ENCODE peak calls at places on chromosomes 5 and 9, in seven cellular contexts. Y, X, W, N, U, S and F are unnamed samples.

GRCh38 chr9:123238364-123238763 is 30.0 kb downstream of the STRBP start:
- DNase-seq in S (no peak), Y (no peak), U (no peak), X (no peak), W (no peak), N (no peak), F (no peak)

GRCh38 chr5:34524123-34524522 is 132.0 kb upstream of the RAI14 start:
- DNase-seq in Y (no peak), W (no peak), N (no peak), U (no peak), S (no peak), X (no peak), F (no peak)

GRCh38 chr5:171610686-171611085 is 174.9 kb upstream of the SMIM23 start:
- DNase-seq in W (no peak), X (no peak), Y (no peak), N (no peak), S (no peak), U (no peak), F (no peak)

GRCh38 chr9:119556129-119556875 is 187.1 kb upstream of the BRINP1 start:
- DNase-seq in U (peak), X (peak), S (peak), N (peak), W (peak), Y (peak), F (no peak)

GRCh38 chr9:122383992-122384461 is 13.2 kb downstream of the PTGS1 start:
- DNase-seq in S (peak), Y (peak), U (no peak), X (no peak), W (no peak), N (no peak), F (no peak)

GRCh38 chr9:99299214-99300102 is 77.4 kb downstream of the SEC61B start:
- DNase-seq in X (no peak), N (no peak), U (no peak), Y (no peak), S (no peak), W (no peak), F (no peak)

GRCh38 chr9:135650408-135650807 is 11.1 kb upstream of the GLT6D1 start:
- DNase-seq in X (no peak), Y (no peak), U (no peak), W (no peak), N (no peak), S (no peak), F (no peak)

GRCh38 chr9:11417782-11418181 is 805.0 kb upstream of the PTPRD start:
- DNase-seq in S (no peak), U (no peak), W (no peak), Y (no peak), X (no peak), N (peak), F (no peak)

GRCh38 chr5:52997424-52997823 is 8.3 kb downstream of the ITGA2 start:
- DNase-seq in S (no peak), Y (no peak), U (no peak), W (peak), N (no peak), X (no peak), F (no peak)

GRCh38 chr9:120473626-120474025 is 106.3 kb downstream of the CDK5RAP2 start:
- DNase-seq in Y (no peak), S (no peak), W (no peak), N (no peak), X (no peak), U (no peak), F (no peak)

GRCh38 chr5:43286623-43287022 is 26.6 kb downstream of the HMGCS1 start:
- DNase-seq in S (no peak), X (no peak), Y (no peak), W (no peak), N (no peak), U (no peak), F (no peak)

GRCh38 chr5:75040973-75041372 is 11.4 kb downstream of the GCNT4 start:
- DNase-seq in S (no peak), N (no peak), U (no peak), X (no peak), Y (no peak), W (no peak), F (no peak)

GRCh38 chr9:108443741-108444140 is 412.0 kb downstream of the ACTL7B start:
- DNase-seq in N (no peak), X (no peak), W (no peak), Y (no peak), S (no peak), U (no peak), F (no peak)

GRCh38 chr9:77418226-77418625 is 229.9 kb downstream of the GNA14 start:
- DNase-seq in S (no peak), X (no peak), Y (no peak), W (no peak), N (no peak), U (no peak), F (no peak)

GRCh38 chr9:129473523-129474244 is 147.2 kb downstream of the C9orf50 start:
- DNase-seq in W (no peak), Y (peak), X (no peak), U (no peak), S (peak), N (peak), F (no peak)

GRCh38 chr9:113164536-113165300 is 13.9 kb downstream of the SLC31A2 start:
- DNase-seq in X (no peak), U (no peak), Y (no peak), N (peak), W (no peak), S (no peak), F (no peak)

GRCh38 chr5:157343842-157344790 is 78.2 kb downstream of the CYFIP2 start:
- DNase-seq in N (peak), W (no peak), X (no peak), Y (no peak), U (no peak), S (no peak), F (no peak)

GRCh38 chr9:123089040-123089439 is 55.6 kb downstream of the GPR21 start:
- DNase-seq in W (no peak), U (no peak), Y (no peak), X (no peak), N (no peak), S (no peak), F (no peak)

GRCh38 chr5:151633892-151634291 is 42.8 kb upstream of the FAT2 start:
- DNase-seq in S (no peak), U (no peak), W (no peak), Y (no peak), N (no peak), X (no peak), F (no peak)

GRCh38 chr5:40984884-40985283 is 75.6 kb downstream of the C7 start:
- DNase-seq in N (no peak), W (no peak), X (no peak), Y (no peak), U (no peak), S (no peak), F (no peak)

GRCh38 chr9:99868845-99869244 is 37.6 kb upstream of the STX17 start:
- DNase-seq in U (no peak), X (no peak), S (no peak), N (no peak), Y (no peak), W (no peak), F (no peak)

GRCh38 chr9:33170464-33171156 is 3.5 kb upstream of the B4GALT1 start:
- DNase-seq in N (peak), X (peak), U (peak), S (no peak), Y (peak), W (no peak), F (no peak)

GRCh38 chr9:78613006-78613405 is 316.1 kb downstream of the PSAT1 start:
- DNase-seq in Y (no peak), S (no peak), N (no peak), W (no peak), U (no peak), X (no peak), F (no peak)

GRCh38 chr5:83255268-83255667 is 177.9 kb downstream of the XRCC4 start:
- DNase-seq in W (no peak), U (no peak), X (no peak), S (no peak), N (no peak), Y (no peak), F (no peak)

GRCh38 chr5:179243333-179243732 is 101.9 kb downstream of the ADAMTS2 start:
- DNase-seq in W (no peak), X (no peak), U (no peak), S (no peak), N (no peak), Y (peak), F (no peak)

GRCh38 chr9:127877566-127877998 is at the start of gene AK1:
- DNase-seq in W (peak), N (peak), X (peak), U (no peak), S (peak), Y (peak), F (no peak)

GRCh38 chr5:140965905-140966292 is 377 bp upstream of the PCDHAC2 start:
- DNase-seq in Y (no peak), W (no peak), U (no peak), S (no peak), N (no peak), X (peak), F (no peak)

GRCh38 chr5:30539004-30539634 is 654.4 kb upstream of the CDH6 start:
- DNase-seq in N (peak), S (no peak), Y (peak), X (no peak), U (no peak), W (no peak), F (no peak)